ENCODE peak calls at places on chromosomes 3 and 15, in nine cellular contexts. H is neural progenitor cell; Y is ovary; I is activated CD8-positive, alpha-beta T cell treated with anti-CD3 and anti-CD28 coated beads for 36 hours; Q is psoas muscle; R is upper lobe of right lung; U is fibroblast of the aortic adventitia; O is mammary epithelial cell; L is dorsolateral prefrontal cortex. D is an unnamed sample.

GRCh38 chr15:60649845-60650548 is 171.1 kb upstream of the ICE2 start:
- DNase-seq in H (no peak), Y (no peak), I (peak), Q (no peak), R (no peak), U (no peak), O (peak), L (no peak), D (no peak)

GRCh38 chr3:156171517-156172267 is 51.3 kb downstream of the KCNAB1 start:
- DNase-seq in H (no peak), Y (no peak), I (no peak), Q (no peak), R (no peak), U (no peak), O (no peak), L (no peak), D (no peak)

GRCh38 chr15:36481156-36481555 is 98.3 kb upstream of the CDIN1 start:
- DNase-seq in H (no peak), Y (no peak), I (no peak), Q (no peak), R (no peak), U (no peak), O (no peak), L (no peak), D (no peak)

GRCh38 chr3:33704891-33705290 is 13.2 kb downstream of the CLASP2 start:
- DNase-seq in H (no peak), Y (no peak), I (no peak), Q (no peak), R (no peak), U (no peak), O (peak), L (no peak), D (no peak)

GRCh38 chr3:156543043-156543555 is 11.8 kb downstream of the SSR3 start:
- DNase-seq in H (no peak), Y (no peak), I (no peak), Q (no peak), R (no peak), U (no peak), O (no peak), L (no peak), D (no peak)

GRCh38 chr3:157443873-157444770 is 7.5 kb downstream of the PTX3 start:
- DNase-seq in H (no peak), Y (no peak), I (no peak), Q (no peak), R (no peak), U (peak), O (no peak), L (no peak), D (no peak)

GRCh38 chr3:181756645-181757044 is 44.9 kb downstream of the SOX2 start:
- DNase-seq in H (peak), Y (no peak), I (no peak), Q (no peak), R (no peak), U (no peak), O (no peak), L (no peak), D (no peak)

GRCh38 chr3:114056130-114057010 is at the start of the genes CCDC191 and QTRT2:
- DNase-seq in H (peak), Y (peak), I (peak), Q (peak), R (peak), U (peak), O (peak), L (peak), D (peak)

GRCh38 chr15:48644498-48644826 is 1.0 kb downstream of the FBN1 start:
- DNase-seq in H (no peak), Y (peak), I (no peak), Q (peak), R (peak), U (peak), O (no peak), L (peak), D (no peak)

GRCh38 chr3:17192995-17193394 is 308.2 kb downstream of the PLCL2 start:
- DNase-seq in H (no peak), Y (no peak), I (no peak), Q (no peak), R (no peak), U (no peak), O (no peak), L (no peak), D (no peak)

GRCh38 chr3:183328164-183328563 is 75.1 kb downstream of the B3GNT5 start:
- DNase-seq in H (no peak), Y (no peak), I (no peak), Q (no peak), R (no peak), U (no peak), O (no peak), L (no peak), D (no peak)

GRCh38 chr15:34794590-34795206 is 651 bp downstream of the ACTC1 start:
- DNase-seq in H (no peak), Y (no peak), I (no peak), Q (no peak), R (no peak), U (no peak), O (no peak), L (no peak), D (no peak)

GRCh38 chr3:14900881-14901873 is 46.2 kb upstream of the NR2C2 start:
- DNase-seq in H (no peak), Y (no peak), I (no peak), Q (no peak), R (no peak), U (no peak), O (no peak), L (no peak), D (no peak)
- TF ChIP-seq CTCF in H (peak), Y (no peak), I (no peak), Q (no peak), R (no peak), U (no peak), O (no peak), L (no peak), D (no peak)

DNA sequence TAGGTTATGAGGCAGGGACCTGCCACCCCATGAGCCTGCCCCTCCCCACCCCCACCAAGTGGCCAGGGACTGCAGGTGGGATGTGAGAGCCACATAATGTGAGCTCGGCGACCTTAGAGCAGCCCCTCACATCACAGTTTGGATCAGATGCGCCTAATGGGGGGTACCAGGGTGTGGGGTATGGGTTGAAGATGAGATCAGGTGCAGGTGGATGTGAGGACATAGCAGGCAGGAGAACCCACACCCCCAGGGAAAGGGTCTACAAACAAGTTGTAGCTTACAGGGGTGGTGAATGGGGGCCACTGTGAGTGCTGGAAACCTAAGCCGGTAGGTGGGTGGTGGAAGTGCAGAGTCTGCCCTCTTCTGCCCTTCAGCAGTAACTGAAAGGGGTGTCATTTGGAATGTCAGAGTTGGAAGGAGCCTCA is 94.0 kb downstream of the CORO2B start:
- DNase-seq in H (peak), Y (peak), I (no peak), Q (no peak), R (peak), U (peak), O (no peak), L (no peak), D (no peak)
- TF ChIP-seq CTCF in H (peak), Y (no peak), I (no peak), Q (no peak), R (peak), U (peak), O (peak), L (peak), D (no peak)

GRCh38 chr15:38072507-38073277 is 138.3 kb downstream of the TMCO5A start:
- DNase-seq in H (peak), Y (peak), I (peak), Q (peak), R (peak), U (peak), O (peak), L (peak), D (peak)
- TF ChIP-seq CTCF in H (peak), Y (no peak), I (no peak), Q (no peak), R (peak), U (peak), O (no peak), L (peak), D (peak)

DNA sequence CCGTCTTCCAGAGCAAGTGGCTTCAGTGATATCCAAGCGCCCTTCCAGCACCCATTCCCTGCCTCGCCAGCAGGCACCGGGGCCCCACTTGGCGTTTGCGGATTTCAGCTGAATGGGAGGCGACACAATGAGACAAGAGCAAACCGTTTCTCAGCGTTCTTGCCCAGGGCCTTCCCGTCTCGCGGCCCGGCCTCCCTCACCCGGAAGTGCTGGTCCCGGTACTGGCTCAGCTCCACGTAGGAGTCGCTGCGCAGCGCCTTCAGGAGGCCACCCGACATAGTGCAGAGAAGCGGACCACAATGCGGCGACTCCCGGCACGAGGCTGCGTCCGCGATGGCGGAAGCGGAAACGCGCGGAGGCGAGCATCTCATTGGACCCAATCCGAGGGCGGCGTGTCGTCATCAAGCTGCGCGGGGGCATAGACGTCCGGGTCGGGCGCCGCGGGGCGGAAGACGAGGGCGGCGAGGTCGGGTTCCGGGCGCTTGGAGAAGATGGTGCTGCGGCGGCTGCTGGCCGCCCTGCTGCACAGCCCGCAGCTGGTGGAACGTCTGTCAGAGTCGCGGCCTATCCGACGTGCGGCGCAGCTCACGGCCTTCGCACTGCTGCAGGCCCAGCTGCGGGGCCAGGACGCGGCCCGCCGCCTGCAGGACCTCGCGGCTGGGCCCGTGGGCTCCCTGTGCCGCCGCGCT is at the start of gene NCBP2:
- DNase-seq in H (peak), Y (peak), I (peak), Q (peak), R (peak), U (peak), O (peak), L (peak), D (peak)
- TF ChIP-seq CTCF in H (peak), Y (peak), I (peak), Q (peak), R (peak), U (peak), O (peak), L (peak), D (peak)